ENCODE peak calls at places on chromosome 9, in ten cellular contexts. One of them, this sample, is unnamed.

GRCh38 chr9:78574354-78575036 is 277.6 kb downstream of the PSAT1 start:
- DNase-seq in mesothelial cell of epicardium: no peak
- DNase-seq in tibial artery: no peak
- DNase-seq in cardiac muscle cell: no peak
- DNase-seq in lower leg skin: no peak
- DNase-seq in type B pancreatic cell: no peak
- DNase-seq in HFF-Myc: no peak
- DNase-seq in nephron progenitor cell: no peak
- DNase-seq in sigmoid colon: no peak
- DNase-seq in AG10803: peak; percentile 16
- DNase-seq in this sample: no peak

GRCh38 chr9:110763568-110763967 is 95.0 kb downstream of the MUSK start:
- DNase-seq in mesothelial cell of epicardium: no peak
- DNase-seq in tibial artery: no peak
- DNase-seq in cardiac muscle cell: no peak
- DNase-seq in lower leg skin: no peak
- DNase-seq in type B pancreatic cell: no peak
- DNase-seq in HFF-Myc: no peak
- DNase-seq in nephron progenitor cell: no peak
- DNase-seq in sigmoid colon: no peak
- DNase-seq in AG10803: no peak
- DNase-seq in this sample: no peak

GRCh38 chr9:93697352-93698139 is 121.2 kb downstream of the PHF2 start:
- DNase-seq in mesothelial cell of epicardium: no peak
- DNase-seq in tibial artery: no peak
- DNase-seq in cardiac muscle cell: no peak
- DNase-seq in lower leg skin: peak; percentile 64
- DNase-seq in type B pancreatic cell: peak; percentile 60
- DNase-seq in HFF-Myc: no peak
- DNase-seq in nephron progenitor cell: no peak
- DNase-seq in sigmoid colon: no peak
- DNase-seq in AG10803: no peak
- DNase-seq in this sample: no peak

GRCh38 chr9:75390951-75391350 is 302.6 kb downstream of the OSTF1 start:
- DNase-seq in mesothelial cell of epicardium: no peak
- DNase-seq in tibial artery: no peak
- DNase-seq in cardiac muscle cell: no peak
- DNase-seq in lower leg skin: no peak
- DNase-seq in type B pancreatic cell: no peak
- DNase-seq in HFF-Myc: no peak
- DNase-seq in nephron progenitor cell: no peak
- DNase-seq in sigmoid colon: no peak
- DNase-seq in AG10803: no peak
- DNase-seq in this sample: no peak

GRCh38 chr9:37984672-37985611 is 81.0 kb upstream of the SLC25A51 start:
- DNase-seq in mesothelial cell of epicardium: no peak
- DNase-seq in tibial artery: no peak
- DNase-seq in cardiac muscle cell: peak; percentile 69
- DNase-seq in lower leg skin: no peak
- DNase-seq in type B pancreatic cell: no peak
- DNase-seq in HFF-Myc: no peak
- DNase-seq in nephron progenitor cell: no peak
- DNase-seq in sigmoid colon: no peak
- DNase-seq in AG10803: peak; percentile 72
- DNase-seq in this sample: no peak

GRCh38 chr9:127912296-127912695 is 4.5 kb downstream of the ST6GALNAC4 start:
- DNase-seq in mesothelial cell of epicardium: no peak
- DNase-seq in tibial artery: no peak
- DNase-seq in cardiac muscle cell: no peak
- DNase-seq in lower leg skin: no peak
- DNase-seq in type B pancreatic cell: no peak
- DNase-seq in HFF-Myc: no peak
- DNase-seq in nephron progenitor cell: no peak
- DNase-seq in sigmoid colon: no peak
- DNase-seq in AG10803: no peak
- DNase-seq in this sample: no peak

GRCh38 chr9:121326130-121326838 is 43.8 kb downstream of the STOM start:
- DNase-seq in mesothelial cell of epicardium: no peak
- DNase-seq in tibial artery: peak; percentile 96
- DNase-seq in cardiac muscle cell: peak; percentile 87
- DNase-seq in lower leg skin: peak; percentile 98
- DNase-seq in type B pancreatic cell: no peak
- DNase-seq in HFF-Myc: no peak
- DNase-seq in nephron progenitor cell: no peak
- DNase-seq in sigmoid colon: peak; percentile 98
- DNase-seq in AG10803: peak; percentile 94
- DNase-seq in this sample: no peak

GRCh38 chr9:131271506-131271931 is 4.8 kb downstream of the FAM78A start:
- DNase-seq in mesothelial cell of epicardium: no peak
- DNase-seq in tibial artery: no peak
- DNase-seq in cardiac muscle cell: no peak
- DNase-seq in lower leg skin: no peak
- DNase-seq in type B pancreatic cell: no peak
- DNase-seq in HFF-Myc: no peak
- DNase-seq in nephron progenitor cell: no peak
- DNase-seq in sigmoid colon: no peak
- DNase-seq in AG10803: no peak
- DNase-seq in this sample: no peak

GRCh38 chr9:88532320-88532719 is 2.7 kb upstream of the NXNL2 start:
- DNase-seq in mesothelial cell of epicardium: no peak
- DNase-seq in tibial artery: peak; percentile 46
- DNase-seq in cardiac muscle cell: peak; percentile 63
- DNase-seq in lower leg skin: no peak
- DNase-seq in type B pancreatic cell: no peak
- DNase-seq in HFF-Myc: no peak
- DNase-seq in nephron progenitor cell: peak; percentile 58
- DNase-seq in sigmoid colon: no peak
- DNase-seq in AG10803: peak; percentile 49
- DNase-seq in this sample: peak; percentile 15

GRCh38 chr9:88535226-88535931 is 401 bp downstream of the NXNL2 start:
- DNase-seq in mesothelial cell of epicardium: no peak
- DNase-seq in tibial artery: no peak
- DNase-seq in cardiac muscle cell: no peak
- DNase-seq in lower leg skin: no peak
- DNase-seq in type B pancreatic cell: no peak
- DNase-seq in HFF-Myc: no peak
- DNase-seq in nephron progenitor cell: peak; percentile 41
- DNase-seq in sigmoid colon: no peak
- DNase-seq in AG10803: no peak
- DNase-seq in this sample: peak; percentile 14

GRCh38 chr9:88534456-88535225 is at the start of gene NXNL2:
- DNase-seq in mesothelial cell of epicardium: peak; percentile 91
- DNase-seq in tibial artery: peak; percentile 77
- DNase-seq in cardiac muscle cell: peak; percentile 85
- DNase-seq in lower leg skin: peak; percentile 94
- DNase-seq in type B pancreatic cell: peak; percentile 88
- DNase-seq in HFF-Myc: no peak
- DNase-seq in nephron progenitor cell: peak; percentile 92
- DNase-seq in sigmoid colon: peak; percentile 91
- DNase-seq in AG10803: peak; percentile 91
- DNase-seq in this sample: peak; percentile 57

GRCh38 chr9:88535932-88536324 is 950 bp downstream of the NXNL2 start:
- DNase-seq in mesothelial cell of epicardium: no peak
- DNase-seq in tibial artery: peak; percentile 33
- DNase-seq in cardiac muscle cell: no peak
- DNase-seq in lower leg skin: no peak
- DNase-seq in type B pancreatic cell: no peak
- DNase-seq in HFF-Myc: no peak
- DNase-seq in nephron progenitor cell: no peak
- DNase-seq in sigmoid colon: peak; percentile 76
- DNase-seq in AG10803: peak; percentile 50
- DNase-seq in this sample: no peak

DNA sequence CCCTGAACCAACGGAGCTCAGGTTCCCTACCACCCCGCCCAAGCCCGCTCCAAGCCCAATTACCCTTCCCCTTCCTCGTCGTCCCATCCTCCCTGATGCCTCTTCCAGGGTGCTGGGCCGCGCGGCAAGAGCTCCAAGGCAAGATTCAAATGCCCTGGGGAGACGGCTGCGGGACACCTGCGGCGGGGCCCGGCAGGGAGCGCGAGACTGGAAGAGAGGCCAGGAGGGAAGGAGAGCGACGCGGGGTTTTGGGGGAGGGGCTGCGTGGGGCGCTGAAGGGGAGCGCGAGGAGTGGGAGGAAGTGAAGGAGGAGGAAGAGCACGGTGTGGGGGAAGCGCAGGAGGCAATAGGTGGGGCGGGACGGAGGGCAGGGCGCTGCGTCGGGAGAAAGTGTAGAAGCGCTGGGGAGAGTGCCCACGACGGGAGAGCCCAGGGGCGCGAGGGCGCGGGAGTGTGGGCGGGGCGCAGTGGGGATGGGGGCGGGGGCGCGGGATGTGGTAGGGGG is 975 bp upstream of the NXNL2 start:
- DNase-seq in mesothelial cell of epicardium: no peak
- DNase-seq in tibial artery: peak; percentile 27
- DNase-seq in cardiac muscle cell: peak; percentile 52
- DNase-seq in lower leg skin: peak; percentile 86
- DNase-seq in type B pancreatic cell: no peak
- DNase-seq in HFF-Myc: no peak
- DNase-seq in nephron progenitor cell: no peak
- DNase-seq in sigmoid colon: peak; percentile 72
- DNase-seq in AG10803: peak; percentile 74
- DNase-seq in this sample: no peak
- TF ChIP-seq CTCF in mesothelial cell of epicardium: no peak
- TF ChIP-seq CTCF in tibial artery: no peak
- TF ChIP-seq CTCF in cardiac muscle cell: no peak
- TF ChIP-seq CTCF in lower leg skin: no peak
- TF ChIP-seq CTCF in type B pancreatic cell: no peak
- TF ChIP-seq CTCF in HFF-Myc: no peak
- TF ChIP-seq CTCF in nephron progenitor cell: no peak
- TF ChIP-seq CTCF in sigmoid colon: no peak
- TF ChIP-seq CTCF in AG10803: no peak
- TF ChIP-seq CTCF in this sample: no peak

GRCh38 chr9:72656021-72656420 is 134.6 kb downstream of the TMC1 start:
- DNase-seq in mesothelial cell of epicardium: no peak
- DNase-seq in tibial artery: no peak
- DNase-seq in cardiac muscle cell: no peak
- DNase-seq in lower leg skin: no peak
- DNase-seq in type B pancreatic cell: no peak
- DNase-seq in HFF-Myc: no peak
- DNase-seq in nephron progenitor cell: no peak
- DNase-seq in sigmoid colon: no peak
- DNase-seq in AG10803: no peak
- DNase-seq in this sample: no peak

GRCh38 chr9:72648811-72649414 is 127.5 kb downstream of the TMC1 start:
- DNase-seq in mesothelial cell of epicardium: no peak
- DNase-seq in tibial artery: no peak
- DNase-seq in cardiac muscle cell: no peak
- DNase-seq in lower leg skin: no peak
- DNase-seq in type B pancreatic cell: no peak
- DNase-seq in HFF-Myc: no peak
- DNase-seq in nephron progenitor cell: no peak
- DNase-seq in sigmoid colon: no peak
- DNase-seq in AG10803: no peak
- DNase-seq in this sample: no peak

GRCh38 chr9:72648324-72648723 is 126.9 kb downstream of the TMC1 start:
- DNase-seq in mesothelial cell of epicardium: no peak
- DNase-seq in tibial artery: no peak
- DNase-seq in cardiac muscle cell: no peak
- DNase-seq in lower leg skin: no peak
- DNase-seq in type B pancreatic cell: no peak
- DNase-seq in HFF-Myc: no peak
- DNase-seq in nephron progenitor cell: no peak
- DNase-seq in sigmoid colon: no peak
- DNase-seq in AG10803: no peak
- DNase-seq in this sample: no peak

GRCh38 chr9:72646061-72646460 is 124.7 kb downstream of the TMC1 start:
- DNase-seq in mesothelial cell of epicardium: no peak
- DNase-seq in tibial artery: no peak
- DNase-seq in cardiac muscle cell: no peak
- DNase-seq in lower leg skin: no peak
- DNase-seq in type B pancreatic cell: no peak
- DNase-seq in HFF-Myc: no peak
- DNase-seq in nephron progenitor cell: no peak
- DNase-seq in sigmoid colon: no peak
- DNase-seq in AG10803: no peak
- DNase-seq in this sample: no peak

GRCh38 chr9:72650206-72650605 is 128.8 kb downstream of the TMC1 start:
- DNase-seq in mesothelial cell of epicardium: no peak
- DNase-seq in tibial artery: no peak
- DNase-seq in cardiac muscle cell: peak; percentile 25
- DNase-seq in lower leg skin: no peak
- DNase-seq in type B pancreatic cell: no peak
- DNase-seq in HFF-Myc: no peak
- DNase-seq in nephron progenitor cell: no peak
- DNase-seq in sigmoid colon: no peak
- DNase-seq in AG10803: no peak
- DNase-seq in this sample: no peak
- TF ChIP-seq CTCF in mesothelial cell of epicardium: no peak
- TF ChIP-seq CTCF in tibial artery: no peak
- TF ChIP-seq CTCF in cardiac muscle cell: no peak
- TF ChIP-seq CTCF in lower leg skin: no peak
- TF ChIP-seq CTCF in type B pancreatic cell: no peak
- TF ChIP-seq CTCF in HFF-Myc: no peak
- TF ChIP-seq CTCF in nephron progenitor cell: no peak
- TF ChIP-seq CTCF in sigmoid colon: no peak
- TF ChIP-seq CTCF in AG10803: no peak
- TF ChIP-seq CTCF in this sample: no peak

GRCh38 chr9:4435197-4435596 is 55.1 kb upstream of the SLC1A1 start:
- DNase-seq in mesothelial cell of epicardium: no peak
- DNase-seq in tibial artery: no peak
- DNase-seq in cardiac muscle cell: peak; percentile 89
- DNase-seq in lower leg skin: no peak
- DNase-seq in type B pancreatic cell: no peak
- DNase-seq in HFF-Myc: peak; percentile 7
- DNase-seq in nephron progenitor cell: no peak
- DNase-seq in sigmoid colon: no peak
- DNase-seq in AG10803: peak; percentile 84
- DNase-seq in this sample: no peak

GRCh38 chr9:4425358-4426045 is 64.8 kb upstream of the SLC1A1 start:
- DNase-seq in mesothelial cell of epicardium: no peak
- DNase-seq in tibial artery: peak; percentile 21
- DNase-seq in cardiac muscle cell: peak; percentile 56
- DNase-seq in lower leg skin: no peak
- DNase-seq in type B pancreatic cell: no peak
- DNase-seq in HFF-Myc: no peak
- DNase-seq in nephron progenitor cell: no peak
- DNase-seq in sigmoid colon: no peak
- DNase-seq in AG10803: peak; percentile 58
- DNase-seq in this sample: no peak

GRCh38 chr9:4433379-4433778 is 56.9 kb upstream of the SLC1A1 start:
- DNase-seq in mesothelial cell of epicardium: no peak
- DNase-seq in tibial artery: no peak
- DNase-seq in cardiac muscle cell: no peak
- DNase-seq in lower leg skin: no peak
- DNase-seq in type B pancreatic cell: no peak
- DNase-seq in HFF-Myc: no peak
- DNase-seq in nephron progenitor cell: no peak
- DNase-seq in sigmoid colon: no peak
- DNase-seq in AG10803: no peak
- DNase-seq in this sample: no peak

GRCh38 chr9:4424891-4425290 is 65.4 kb upstream of the SLC1A1 start:
- DNase-seq in mesothelial cell of epicardium: no peak
- DNase-seq in tibial artery: no peak
- DNase-seq in cardiac muscle cell: peak; percentile 48
- DNase-seq in lower leg skin: no peak
- DNase-seq in type B pancreatic cell: no peak
- DNase-seq in HFF-Myc: no peak
- DNase-seq in nephron progenitor cell: no peak
- DNase-seq in sigmoid colon: no peak
- DNase-seq in AG10803: no peak
- DNase-seq in this sample: no peak

GRCh38 chr9:4430492-4431261 is 59.6 kb upstream of the SLC1A1 start:
- DNase-seq in mesothelial cell of epicardium: no peak
- DNase-seq in tibial artery: no peak
- DNase-seq in cardiac muscle cell: peak; percentile 65
- DNase-seq in lower leg skin: no peak
- DNase-seq in type B pancreatic cell: no peak
- DNase-seq in HFF-Myc: no peak
- DNase-seq in nephron progenitor cell: no peak
- DNase-seq in sigmoid colon: no peak
- DNase-seq in AG10803: peak; percentile 33
- DNase-seq in this sample: no peak
- TF ChIP-seq CTCF in mesothelial cell of epicardium: no peak
- TF ChIP-seq CTCF in tibial artery: no peak
- TF ChIP-seq CTCF in cardiac muscle cell: no peak
- TF ChIP-seq CTCF in lower leg skin: no peak
- TF ChIP-seq CTCF in type B pancreatic cell: no peak
- TF ChIP-seq CTCF in HFF-Myc: no peak
- TF ChIP-seq CTCF in nephron progenitor cell: no peak
- TF ChIP-seq CTCF in sigmoid colon: no peak
- TF ChIP-seq CTCF in AG10803: no peak
- TF ChIP-seq CTCF in this sample: no peak

GRCh38 chr9:29209748-29210276 is 1636.5 kb upstream of the C9orf72 start:
- DNase-seq in mesothelial cell of epicardium: no peak
- DNase-seq in tibial artery: no peak
- DNase-seq in cardiac muscle cell: no peak
- DNase-seq in lower leg skin: no peak
- DNase-seq in type B pancreatic cell: no peak
- DNase-seq in HFF-Myc: no peak
- DNase-seq in nephron progenitor cell: no peak
- DNase-seq in sigmoid colon: no peak
- DNase-seq in AG10803: no peak
- DNase-seq in this sample: no peak
- TF ChIP-seq CTCF in mesothelial cell of epicardium: no peak
- TF ChIP-seq CTCF in tibial artery: no peak
- TF ChIP-seq CTCF in cardiac muscle cell: no peak
- TF ChIP-seq CTCF in lower leg skin: no peak
- TF ChIP-seq CTCF in type B pancreatic cell: no peak
- TF ChIP-seq CTCF in HFF-Myc: no peak
- TF ChIP-seq CTCF in nephron progenitor cell: no peak
- TF ChIP-seq CTCF in sigmoid colon: no peak
- TF ChIP-seq CTCF in AG10803: no peak
- TF ChIP-seq CTCF in this sample: no peak